ENCODE peak calls at places on chromosomes 1 and 21, in four cellular contexts. B is uterus, E is neural crest cell, N is Peyer's patch. Z is an unnamed sample.

GRCh38 chr1:86788300-86789206 is 84.2 kb downstream of the SH3GLB1 start:
- DNase-seq in B (no peak), E (no peak), N (no peak), Z (peak)

GRCh38 chr1:3787745-3788605 is 8.3 kb downstream of the LRRC47 start:
- DNase-seq in B (no peak), E (no peak), N (no peak), Z (no peak)

GRCh38 chr1:61093525-61094137 is 11.3 kb downstream of the NFIA start:
- DNase-seq in B (no peak), E (no peak), N (no peak), Z (no peak)

GRCh38 chr21:41768371-41769042 is 1.7 kb upstream of the RIPK4 start:
- DNase-seq in B (no peak), E (no peak), N (peak), Z (peak)

GRCh38 chr1:23747947-23748346 is 4.7 kb downstream of the ELOA start:
- DNase-seq in B (no peak), E (no peak), N (no peak), Z (no peak)

GRCh38 chr1:16017461-16018303 is at the start of gene HSPB7:
- DNase-seq in B (peak), E (no peak), N (peak), Z (no peak)

GRCh38 chr1:115952547-115952946 is 23.8 kb upstream of the SLC22A15 start:
- DNase-seq in B (no peak), E (no peak), N (no peak), Z (no peak)

GRCh38 chr1:183600136-183600535 is 9.9 kb upstream of the NCF2 start:
- DNase-seq in B (no peak), E (no peak), N (no peak), Z (no peak)

GRCh38 chr1:43557744-43558245 is 27.1 kb downstream of the PTPRF start:
- DNase-seq in B (peak), E (no peak), N (peak), Z (peak)

GRCh38 chr1:93612510-93612909 is 69.1 kb downstream of the BCAR3 start:
- DNase-seq in B (no peak), E (no peak), N (no peak), Z (no peak)

GRCh38 chr1:42137766-42138165 is 15.4 kb upstream of the GUCA2B start:
- DNase-seq in B (no peak), E (no peak), N (no peak), Z (no peak)

GRCh38 chr1:32817815-32818786 is 648 bp downstream of the S100PBP start:
- DNase-seq in B (peak), E (peak), N (peak), Z (peak)

GRCh38 chr21:31908106-31909031 is 35.5 kb downstream of the HUNK start:
- DNase-seq in B (peak), E (no peak), N (no peak), Z (peak)

GRCh38 chr1:148383966-148384365 is 99.1 kb downstream of the PPIAL4G start:
- DNase-seq in B (no peak), E (no peak), N (no peak), Z (no peak)

GRCh38 chr1:193438312-193438711 is 251.9 kb upstream of the B3GALT2 start:
- DNase-seq in B (no peak), E (no peak), N (no peak), Z (no peak)

GRCh38 chr1:208917719-208918118 is 665.8 kb upstream of the CAMK1G start:
- DNase-seq in B (no peak), E (no peak), N (no peak), Z (peak)

GRCh38 chr1:58768971-58769808 is 14.7 kb downstream of the JUN start:
- DNase-seq in B (peak), E (peak), N (peak), Z (peak)

GRCh38 chr1:231958448-231958847 is 331.9 kb downstream of the DISC1 start:
- DNase-seq in B (no peak), E (no peak), N (no peak), Z (no peak)

GRCh38 chr1:172837816-172838680 is 179.1 kb downstream of the FASLG start:
- DNase-seq in B (no peak), E (no peak), N (no peak), Z (peak)

GRCh38 chr1:14852301-14852700 is 253.8 kb downstream of the KAZN start:
- DNase-seq in B (no peak), E (no peak), N (no peak), Z (no peak)

GRCh38 chr1:118136511-118136937 is 48.5 kb downstream of the SPAG17 start:
- DNase-seq in B (peak), E (no peak), N (no peak), Z (peak)

GRCh38 chr1:169120066-169120465 is 13.6 kb downstream of the ATP1B1 start:
- DNase-seq in B (no peak), E (no peak), N (no peak), Z (no peak)

GRCh38 chr1:165960881-165961280 is 133.5 kb downstream of the UCK2 start:
- DNase-seq in B (no peak), E (no peak), N (no peak), Z (no peak)

GRCh38 chr21:41643246-41643966 is 123.4 kb downstream of the RIPK4 start:
- DNase-seq in B (no peak), E (no peak), N (no peak), Z (no peak)

GRCh38 chr1:91400133-91400725 is 4.4 kb downstream of the HFM1 start:
- DNase-seq in B (no peak), E (no peak), N (no peak), Z (no peak)

GRCh38 chr1:224784606-224785328 is 144.7 kb upstream of the DNAH14 start:
- DNase-seq in B (no peak), E (no peak), N (no peak), Z (no peak)

GRCh38 chr1:246428542-246429308 is 78.4 kb downstream of the SMYD3 start:
- DNase-seq in B (no peak), E (no peak), N (no peak), Z (no peak)

GRCh38 chr1:89804646-89805237 is 16.1 kb upstream of the LRRC8D start:
- DNase-seq in B (peak), E (peak), N (peak), Z (peak)

GRCh38 chr1:234694661-234695060 is 84.7 kb upstream of the IRF2BP2 start:
- DNase-seq in B (no peak), E (no peak), N (no peak), Z (no peak)

GRCh38 chr1:229407206-229408026 is 26.5 kb downstream of the ACTA1 start:
- DNase-seq in B (no peak), E (peak), N (no peak), Z (no peak)

GRCh38 chr1:43711524-43712386 is 4.4 kb downstream of the ST3GAL3 start:
- DNase-seq in B (no peak), E (no peak), N (no peak), Z (peak)

GRCh38 chr1:233543338-233544255 is 70.3 kb upstream of the KCNK1 start:
- DNase-seq in B (peak), E (no peak), N (no peak), Z (peak)

GRCh38 chr21:34908424-34909055 is 140.6 kb downstream of the RUNX1 start:
- DNase-seq in B (peak), E (no peak), N (no peak), Z (no peak)

GRCh38 chr1:6448749-6449631 is 17.0 kb downstream of the TNFRSF25 start:
- DNase-seq in B (no peak), E (peak), N (peak), Z (no peak)

GRCh38 chr1:115782571-115783281 is 14.2 kb upstream of the CASQ2 start:
- DNase-seq in B (no peak), E (no peak), N (no peak), Z (peak)

GRCh38 chr1:87863317-87863716 is 534.6 kb downstream of the LMO4 start:
- DNase-seq in B (no peak), E (no peak), N (no peak), Z (no peak)

GRCh38 chr1:216626394-216627067 is 96.7 kb downstream of the ESRRG start:
- DNase-seq in B (no peak), E (no peak), N (no peak), Z (no peak)

GRCh38 chr1:211541715-211542477 is 37.1 kb downstream of the SLC30A1 start:
- DNase-seq in B (no peak), E (no peak), N (no peak), Z (no peak)

GRCh38 chr1:47675721-47676120 is 237.9 kb downstream of the FOXD2 start:
- DNase-seq in B (no peak), E (no peak), N (no peak), Z (no peak)

GRCh38 chr1:210359255-210359654 is 30.6 kb downstream of the HHAT start:
- DNase-seq in B (no peak), E (no peak), N (no peak), Z (no peak)

GRCh38 chr1:210362526-210362925 is 33.8 kb downstream of the HHAT start:
- DNase-seq in B (no peak), E (no peak), N (no peak), Z (no peak)

GRCh38 chr1:210363119-210363518 is 34.4 kb downstream of the HHAT start:
- DNase-seq in B (no peak), E (no peak), N (no peak), Z (no peak)

GRCh38 chr1:210361665-210362064 is 33.0 kb downstream of the HHAT start:
- DNase-seq in B (no peak), E (no peak), N (no peak), Z (no peak)

DNA sequence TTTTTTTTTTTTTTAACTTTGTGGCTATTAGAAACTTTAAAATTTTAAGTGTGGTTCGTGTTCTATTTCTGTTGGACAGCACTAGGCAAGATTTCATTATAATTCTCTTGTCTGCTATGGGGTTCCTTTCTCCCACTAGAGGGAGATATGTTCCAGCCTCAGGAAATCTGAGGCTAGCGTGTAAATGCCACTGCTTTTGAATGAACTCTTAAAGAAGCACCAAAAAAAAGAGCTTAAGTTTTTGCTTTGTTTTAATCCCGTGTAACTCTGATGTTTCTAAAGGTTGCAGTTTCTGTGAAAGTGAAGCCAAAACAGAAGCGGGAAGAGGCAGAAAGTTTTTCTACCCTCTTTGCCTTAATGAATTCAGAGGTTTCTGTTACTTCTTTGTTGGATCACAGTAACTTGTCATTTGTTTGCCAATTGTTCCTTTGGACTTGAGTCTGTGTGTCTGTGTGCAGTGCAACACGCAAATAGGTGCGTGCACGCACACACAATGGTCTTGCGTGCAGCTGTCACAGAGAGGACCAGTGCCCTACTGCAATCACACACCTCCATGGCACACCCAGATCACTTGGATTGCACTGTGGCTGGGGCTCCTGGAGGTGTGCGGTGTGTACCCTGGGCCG is 32.3 kb downstream of the HHAT start:
- DNase-seq in B (no peak), E (no peak), N (no peak), Z (peak)
- TF ChIP-seq CTCF in B (peak), E (peak), N (peak), Z (peak)

DNA sequence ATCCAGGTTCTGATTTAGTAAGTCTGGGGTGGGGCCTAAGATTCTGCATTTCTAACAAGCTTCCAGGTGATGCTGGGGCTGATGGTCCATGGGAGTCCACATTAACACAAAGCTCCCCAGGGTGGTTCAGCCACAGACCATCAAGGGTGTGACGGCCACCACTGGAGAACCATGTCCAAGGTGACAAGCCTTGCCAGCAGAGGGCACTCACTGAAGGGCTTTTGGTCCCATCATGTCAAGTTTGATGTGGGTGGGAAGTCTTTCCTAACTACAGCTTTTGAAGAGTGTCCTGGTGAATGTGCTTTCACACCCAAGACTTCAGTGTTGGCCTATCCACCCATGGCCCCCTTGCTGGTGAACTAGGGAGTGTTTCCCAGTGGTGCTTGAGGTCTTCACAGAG is 67.1 kb downstream of the UBE2T start:
- DNase-seq in B (no peak), E (no peak), N (peak), Z (no peak)
- TF ChIP-seq CTCF in B (no peak), E (no peak), N (peak), Z (no peak)

GRCh38 chr1:221845650-221846371 is 103.9 kb upstream of the DUSP10 start:
- DNase-seq in B (peak), E (no peak), N (no peak), Z (peak)
- TF ChIP-seq CTCF in B (no peak), E (no peak), N (no peak), Z (no peak)

GRCh38 chr1:82373710-82374109 is 573.0 kb downstream of the ADGRL2 start:
- DNase-seq in B (no peak), E (no peak), N (no peak), Z (no peak)

GRCh38 chr1:82371844-82372498 is 571.2 kb downstream of the ADGRL2 start:
- DNase-seq in B (no peak), E (no peak), N (no peak), Z (peak)

DNA sequence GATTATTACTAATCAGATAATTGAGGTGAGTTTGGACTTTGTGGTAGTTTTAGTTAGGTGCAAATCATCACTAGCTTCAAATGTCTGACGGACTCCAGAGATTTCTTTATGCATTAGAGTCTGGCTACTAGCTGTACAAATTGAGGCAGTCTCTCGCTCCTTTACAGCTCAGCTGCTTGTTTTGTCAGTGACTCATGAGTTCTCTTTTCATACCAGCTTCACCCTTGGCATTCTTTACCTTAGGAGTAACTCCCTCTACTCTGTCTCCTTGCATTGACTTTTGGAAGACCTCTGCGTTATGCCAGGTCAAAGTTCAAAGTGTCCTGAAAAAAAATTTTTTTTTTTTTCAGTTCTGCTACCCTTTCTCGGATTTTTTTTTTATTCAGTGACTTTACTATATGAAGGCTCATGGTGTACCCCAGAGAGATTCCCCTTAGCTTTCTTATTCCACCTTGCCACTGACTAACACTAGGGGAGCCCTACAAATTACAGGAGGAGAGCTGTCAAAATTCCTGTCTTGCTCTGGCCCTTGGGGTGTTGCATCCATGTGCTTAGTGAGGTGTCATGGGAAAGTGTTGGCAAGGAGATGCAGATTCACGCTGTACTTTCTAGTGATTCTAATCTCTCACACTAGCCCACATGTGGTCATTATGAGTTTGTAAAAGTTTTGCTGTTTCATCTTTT is 576.6 kb downstream of the ADGRL2 start:
- DNase-seq in B (no peak), E (no peak), N (no peak), Z (peak)
- TF ChIP-seq CTCF in B (no peak), E (no peak), N (no peak), Z (no peak)

GRCh38 chr1:1752190-1752589 is 26.1 kb downstream of the NADK start:
- DNase-seq in B (no peak), E (no peak), N (no peak), Z (no peak)
- TF ChIP-seq CTCF in B (no peak), E (no peak), N (no peak), Z (no peak)

GRCh38 chr21:45511007-45511406 is 31.2 kb downstream of the SLC19A1 start:
- DNase-seq in B (no peak), E (no peak), N (no peak), Z (no peak)

GRCh38 chr21:45507888-45508508 is 34.2 kb downstream of the SLC19A1 start:
- DNase-seq in B (no peak), E (no peak), N (no peak), Z (no peak)

GRCh38 chr21:45510466-45510955 is 31.7 kb downstream of the SLC19A1 start:
- DNase-seq in B (no peak), E (no peak), N (no peak), Z (no peak)

GRCh38 chr21:45508607-45509565 is 33.4 kb downstream of the SLC19A1 start:
- DNase-seq in B (no peak), E (no peak), N (no peak), Z (no peak)

DNA sequence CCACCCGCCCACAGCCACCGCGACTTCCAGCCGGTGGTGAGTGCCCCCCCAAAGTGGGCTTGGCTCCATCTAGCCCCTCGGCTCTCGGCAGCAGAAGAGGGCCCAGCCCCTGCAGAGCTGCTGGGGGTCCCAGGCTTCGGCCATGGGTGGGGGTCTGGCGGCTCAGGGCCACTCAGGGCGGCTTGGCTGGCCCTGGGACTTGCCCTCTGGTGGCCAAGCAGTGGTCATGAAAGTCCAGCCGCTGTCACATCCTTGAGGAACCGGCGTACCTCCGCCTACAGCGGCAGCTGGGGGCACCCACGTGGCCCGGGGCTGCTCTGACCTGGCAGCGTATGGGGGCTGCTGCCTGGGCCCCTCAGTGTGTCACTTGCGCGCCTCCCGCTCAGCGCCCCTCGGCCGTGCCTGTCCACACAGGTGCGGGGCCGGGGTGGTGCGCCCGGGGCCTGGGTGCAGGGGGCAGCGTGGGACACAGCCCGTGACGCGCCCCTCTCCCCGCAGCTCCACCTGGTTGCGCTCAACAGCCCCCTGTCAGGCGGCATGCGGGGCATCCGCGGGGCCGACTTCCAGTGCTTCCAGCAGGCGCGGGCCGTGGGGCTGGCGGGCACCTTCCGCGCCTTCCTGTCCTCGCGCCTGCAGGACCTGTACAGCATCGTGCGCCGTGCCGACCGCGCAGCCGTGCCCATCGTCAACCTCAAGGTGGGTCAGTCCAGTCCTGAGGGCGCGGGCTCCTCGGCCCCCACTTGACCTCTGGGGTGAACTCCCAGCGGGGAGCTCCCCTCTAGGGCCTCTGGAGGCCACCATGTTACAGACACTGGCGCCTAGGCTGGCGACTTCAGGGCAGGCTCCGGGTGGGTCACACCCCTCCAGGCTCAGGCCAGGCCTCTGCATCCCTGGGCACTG is 32.4 kb downstream of the SLC19A1 start:
- DNase-seq in B (no peak), E (no peak), N (no peak), Z (no peak)
- TF ChIP-seq CTCF in B (no peak), E (no peak), N (no peak), Z (no peak)

Z was measured in RWPE1.